ENCODE peak calls at places on chromosomes 7 and 10, in ten cellular contexts. I is A549, H is GM06990, U is Peyer's patch, K is A673, T is heart left ventricle, N is sigmoid colon, E is WTC11, Q is PC-3, J is fibroblast of lung. G is an unnamed sample.

GRCh38 chr10:62093863-62094291 is 174.8 kb downstream of the RTKN2 start:
- DNase-seq in N (no peak), U (no peak), E (no peak), J (peak), T (no peak), Q (peak), I (no peak), K (peak), H (no peak), G (peak)

GRCh38 chr7:23654508-23654907 is 25.5 kb upstream of the FAM221A start:
- DNase-seq in N (no peak), T (no peak), H (no peak), Q (peak), I (peak), U (no peak), K (peak), E (peak), J (no peak), G (peak)

GRCh38 chr7:5396999-5397656 is 26.5 kb downstream of the TNRC18 start:
- DNase-seq in H (peak), U (peak), J (peak), E (no peak), T (peak), Q (peak), I (peak), K (peak), N (peak), G (no peak)

GRCh38 chr10:46539596-46540411 is 16.7 kb downstream of the GPRIN2 start:
- DNase-seq in Q (no peak), H (no peak), J (peak), U (peak), K (no peak), T (no peak), E (peak), I (peak), N (no peak), G (peak)

GRCh38 chr10:49408437-49409306 is 12.8 kb upstream of the DRGX start:
- DNase-seq in Q (peak), J (no peak), T (no peak), I (no peak), N (no peak), K (peak), H (no peak), U (no peak), E (peak), G (no peak)

GRCh38 chr10:103839867-103840746 is 15.3 kb downstream of the SH3PXD2A start:
- DNase-seq in J (no peak), U (no peak), Q (no peak), N (peak), H (no peak), K (no peak), E (peak), I (no peak), T (peak), G (no peak)

GRCh38 chr10:96671207-96671890 is 49.0 kb downstream of the PIK3AP1 start:
- DNase-seq in T (no peak), E (no peak), N (no peak), K (no peak), Q (no peak), J (no peak), I (no peak), U (no peak), H (no peak), G (no peak)

GRCh38 chr7:112596981-112597380 is 116.2 kb downstream of the LSMEM1 start:
- DNase-seq in K (no peak), T (no peak), N (no peak), H (no peak), E (no peak), I (no peak), U (no peak), J (peak), Q (no peak), G (no peak)

GRCh38 chr10:98659951-98660350 is 213.2 kb upstream of the HPS1 start:
- DNase-seq in N (no peak), J (no peak), I (no peak), T (no peak), K (no peak), U (no peak), Q (no peak), E (no peak), H (no peak), G (no peak)

GRCh38 chr10:7045891-7046599 is 364.8 kb downstream of the SFMBT2 start:
- DNase-seq in Q (no peak), I (no peak), T (no peak), N (no peak), K (no peak), J (no peak), U (peak), H (peak), E (no peak), G (no peak)

GRCh38 chr10:43818687-43819086 is 170.0 kb upstream of the ZNF32 start:
- DNase-seq in E (no peak), I (no peak), J (no peak), Q (no peak), U (no peak), N (no peak), K (no peak), H (no peak), T (no peak), G (no peak)

GRCh38 chr7:158533386-158534133 is 54.1 kb downstream of the PTPRN2 start:
- DNase-seq in U (no peak), E (no peak), T (no peak), H (no peak), I (no peak), J (no peak), N (no peak), K (no peak), Q (no peak), G (no peak)

GRCh38 chr10:8294779-8295178 is 240.3 kb downstream of the GATA3 start:
- DNase-seq in H (no peak), J (no peak), T (no peak), U (no peak), Q (no peak), E (no peak), I (no peak), N (no peak), K (no peak), G (no peak)

GRCh38 chr10:114334301-114334700 is 70.0 kb downstream of the AFAP1L2 start:
- DNase-seq in E (no peak), T (no peak), I (no peak), J (peak), N (no peak), K (no peak), H (no peak), Q (no peak), U (no peak), G (no peak)

GRCh38 chr10:104267721-104268690 is 978 bp upstream of the GSTO2 start:
- DNase-seq in H (no peak), N (no peak), U (no peak), I (no peak), J (no peak), E (no peak), T (no peak), K (no peak), Q (no peak), G (no peak)

GRCh38 chr10:90418869-90419652 is 438.8 kb downstream of the HTR7 start:
- DNase-seq in K (no peak), I (no peak), U (no peak), N (no peak), Q (peak), T (no peak), E (no peak), H (no peak), J (peak), G (peak)

GRCh38 chr10:93904901-93905300 is 11.1 kb downstream of the SLC35G1 start:
- DNase-seq in J (no peak), U (no peak), K (no peak), I (no peak), Q (no peak), E (no peak), T (no peak), H (no peak), N (no peak), G (no peak)

GRCh38 chr10:20768849-20769248 is 128.3 kb downstream of the NEBL start:
- DNase-seq in N (no peak), H (no peak), I (no peak), E (no peak), K (peak), T (no peak), U (no peak), J (peak), Q (peak), G (no peak)

GRCh38 chr10:31947144-31947926 is 18.7 kb upstream of the ARHGAP12 start:
- DNase-seq in E (no peak), T (no peak), Q (peak), H (no peak), I (peak), J (peak), U (no peak), N (peak), K (peak), G (peak)

GRCh38 chr10:126215767-126216166 is 172.5 kb downstream of the ADAM12 start:
- DNase-seq in U (no peak), N (no peak), H (no peak), T (no peak), K (no peak), Q (no peak), E (no peak), J (peak), I (no peak), G (no peak)

GRCh38 chr7:139679731-139680594 is 97.8 kb downstream of the HIPK2 start:
- DNase-seq in I (peak), H (no peak), N (no peak), J (peak), T (no peak), Q (peak), K (no peak), U (no peak), E (no peak), G (peak)

GRCh38 chr10:88618496-88618895 is 31.9 kb downstream of the LIPJ start:
- DNase-seq in J (no peak), E (no peak), U (no peak), I (no peak), K (no peak), H (no peak), T (no peak), N (no peak), Q (no peak), G (no peak)

GRCh38 chr7:3683886-3684539 is 383.0 kb downstream of the SDK1 start:
- DNase-seq in E (no peak), Q (no peak), K (no peak), H (no peak), J (no peak), I (no peak), U (no peak), T (no peak), N (no peak), G (peak)

GRCh38 chr7:72161534-72161933 is 250.6 kb downstream of the CALN1 start:
- DNase-seq in H (no peak), J (no peak), E (peak), Q (no peak), U (no peak), K (no peak), I (no peak), N (no peak), T (no peak), G (no peak)

GRCh38 chr10:100983868-100984669 is 3.2 kb downstream of the MRPL43 start:
- DNase-seq in J (no peak), K (no peak), I (no peak), U (peak), E (no peak), H (no peak), Q (no peak), T (no peak), N (peak), G (peak)

GRCh38 chr7:1193593-1194424 is 33.8 kb upstream of the ZFAND2A start:
- DNase-seq in I (peak), N (no peak), K (peak), Q (peak), J (peak), E (peak), H (no peak), T (peak), U (no peak), G (no peak)

GRCh38 chr7:158934628-158935027 is 78.3 kb downstream of the DYNC2I1 start:
- DNase-seq in N (no peak), T (no peak), E (no peak), H (no peak), I (no peak), U (no peak), J (no peak), Q (no peak), K (no peak), G (no peak)

GRCh38 chr7:7913506-7913905 is 55.1 kb upstream of the GLCCI1 start:
- DNase-seq in T (no peak), J (no peak), I (no peak), N (no peak), K (no peak), Q (peak), E (no peak), U (no peak), H (no peak), G (no peak)

GRCh38 chr7:24827027-24827426 is 69.8 kb upstream of the GSDME start:
- DNase-seq in K (no peak), U (no peak), J (no peak), Q (peak), N (no peak), E (no peak), H (no peak), T (no peak), I (no peak), G (no peak)

GRCh38 chr10:123642697-123643096 is 23.5 kb upstream of the GPR26 start:
- DNase-seq in E (no peak), H (no peak), T (no peak), J (no peak), N (no peak), Q (no peak), U (no peak), I (no peak), K (no peak), G (peak)

GRCh38 chr7:149821191-149822148 is 16.7 kb upstream of the ZNF862 start:
- DNase-seq in I (no peak), T (no peak), E (no peak), N (no peak), K (no peak), Q (no peak), J (no peak), H (no peak), U (peak), G (peak)

GRCh38 chr10:107169516-107169915 is 5.0 kb upstream of the SORCS1 start:
- DNase-seq in E (no peak), H (no peak), K (peak), J (no peak), U (no peak), T (no peak), I (no peak), N (no peak), Q (peak), G (no peak)

GRCh38 chr10:92753865-92754264 is 64.1 kb downstream of the HHEX start:
- DNase-seq in U (no peak), E (no peak), I (no peak), J (no peak), N (no peak), H (no peak), K (no peak), T (no peak), Q (no peak), G (no peak)

GRCh38 chr7:140316165-140316661 is 82.1 kb downstream of the SLC37A3 start:
- DNase-seq in K (no peak), I (peak), E (no peak), N (peak), J (peak), U (peak), T (peak), H (no peak), Q (peak), G (no peak)

GRCh38 chr10:60549686-60550085 is 160.0 kb upstream of the ANK3 start:
- DNase-seq in I (peak), J (no peak), T (no peak), E (no peak), U (no peak), N (no peak), K (peak), H (no peak), Q (peak), G (peak)

GRCh38 chr10:67884313-67884841 is at the start of gene SIRT1:
- DNase-seq in H (peak), I (peak), Q (peak), N (peak), K (peak), T (peak), E (peak), U (peak), J (peak), G (peak)

GRCh38 chr7:74380720-74381119 is 73.0 kb upstream of the GTF2IRD1 start:
- DNase-seq in I (no peak), K (no peak), Q (peak), N (no peak), H (no peak), E (no peak), J (no peak), T (no peak), U (no peak), G (no peak)

GRCh38 chr10:132909491-132910071 is 32.8 kb downstream of the CFAP46 start:
- DNase-seq in N (peak), T (no peak), J (no peak), Q (no peak), E (peak), U (peak), H (no peak), K (no peak), I (no peak), G (no peak)

GRCh38 chr7:134255814-134256213 is 60.9 kb downstream of the SLC35B4 start:
- DNase-seq in K (peak), N (no peak), I (no peak), H (no peak), T (no peak), E (peak), Q (no peak), J (no peak), U (no peak), G (no peak)

GRCh38 chr7:134254311-134254710 is 62.4 kb downstream of the SLC35B4 start:
- DNase-seq in N (no peak), I (no peak), K (peak), E (no peak), U (no peak), Q (peak), J (no peak), H (no peak), T (no peak), G (no peak)
- TF ChIP-seq CTCF in N (no peak), I (peak), K (peak), E (no peak), U (no peak), Q (peak), J (peak), H (no peak), T (no peak), G (no peak)

DNA sequence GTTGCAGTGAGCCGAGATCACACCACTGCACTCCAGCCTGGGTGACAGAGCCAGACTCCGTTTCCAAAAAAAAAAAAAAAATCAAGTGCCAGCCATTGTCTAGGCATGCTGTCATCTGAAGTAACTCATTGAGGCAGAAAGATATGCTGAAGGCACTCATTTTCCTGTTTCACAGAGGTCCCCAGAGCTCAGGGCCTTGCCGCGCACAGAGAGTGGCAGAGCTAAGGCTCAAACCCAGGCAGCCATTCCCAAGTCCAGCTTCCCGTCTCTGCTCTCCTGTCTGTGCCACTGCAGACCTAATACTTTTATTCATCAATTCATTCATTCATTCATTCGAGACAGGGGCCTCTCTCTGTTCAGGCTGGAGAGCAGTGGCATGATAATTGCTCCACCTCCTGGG is 3.5 kb downstream of the GRIFIN start:
- DNase-seq in K (peak), I (no peak), E (no peak), U (no peak), J (no peak), N (no peak), Q (peak), H (no peak), T (no peak), G (no peak)
- TF ChIP-seq CTCF in K (no peak), I (no peak), E (no peak), U (no peak), J (no peak), N (no peak), Q (no peak), H (no peak), T (no peak), G (no peak)

DNA sequence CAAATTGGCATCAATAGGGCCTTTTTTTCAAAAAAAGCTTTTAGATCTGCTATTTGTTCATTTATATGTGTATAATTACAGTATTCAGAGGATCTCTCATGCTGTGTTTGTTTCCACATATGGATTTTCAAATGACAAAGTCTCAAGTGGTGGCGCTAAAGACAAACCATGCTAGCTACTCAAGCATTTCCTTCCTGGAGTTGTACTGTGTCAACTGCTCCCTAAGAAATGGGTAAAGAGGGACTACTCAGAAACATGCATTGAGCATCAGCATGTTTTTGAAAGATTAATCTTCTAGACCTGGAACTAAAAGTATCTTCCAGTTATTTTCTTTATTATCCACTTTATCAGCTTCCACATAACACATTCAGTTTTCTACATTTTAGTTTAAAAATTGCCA is 12.7 kb downstream of the CNTNAP2 start:
- DNase-seq in U (no peak), E (no peak), N (no peak), Q (no peak), H (no peak), I (no peak), K (no peak), J (no peak), T (no peak), G (no peak)
- TF ChIP-seq CTCF in U (no peak), E (no peak), N (no peak), Q (no peak), H (no peak), I (no peak), K (no peak), J (no peak), T (no peak), G (no peak)

GRCh38 chr7:101243786-101244384 is 996 bp downstream of the FIS1 start:
- DNase-seq in K (no peak), T (no peak), H (no peak), I (peak), E (peak), N (no peak), J (peak), Q (no peak), U (peak), G (no peak)
- TF ChIP-seq CTCF in K (no peak), T (no peak), H (no peak), I (no peak), E (peak), N (no peak), J (no peak), Q (no peak), U (no peak), G (peak)

GRCh38 chr7:53428045-53428444 is 392.6 kb downstream of the POM121L12 start:
- DNase-seq in Q (no peak), E (no peak), U (no peak), T (no peak), I (no peak), N (no peak), J (no peak), H (no peak), K (no peak), G (no peak)

GRCh38 chr7:53420550-53420949 is 385.1 kb downstream of the POM121L12 start:
- DNase-seq in J (no peak), Q (no peak), I (no peak), N (no peak), K (no peak), H (no peak), T (no peak), E (no peak), U (no peak), G (no peak)

GRCh38 chr7:53422291-53422690 is 386.9 kb downstream of the POM121L12 start:
- DNase-seq in I (no peak), U (no peak), Q (no peak), K (no peak), N (no peak), J (no peak), E (no peak), T (no peak), H (no peak), G (no peak)

GRCh38 chr7:53431901-53432300 is 396.5 kb downstream of the POM121L12 start:
- DNase-seq in Q (no peak), U (no peak), H (no peak), N (no peak), K (no peak), I (no peak), T (no peak), J (no peak), E (no peak), G (no peak)

DNA sequence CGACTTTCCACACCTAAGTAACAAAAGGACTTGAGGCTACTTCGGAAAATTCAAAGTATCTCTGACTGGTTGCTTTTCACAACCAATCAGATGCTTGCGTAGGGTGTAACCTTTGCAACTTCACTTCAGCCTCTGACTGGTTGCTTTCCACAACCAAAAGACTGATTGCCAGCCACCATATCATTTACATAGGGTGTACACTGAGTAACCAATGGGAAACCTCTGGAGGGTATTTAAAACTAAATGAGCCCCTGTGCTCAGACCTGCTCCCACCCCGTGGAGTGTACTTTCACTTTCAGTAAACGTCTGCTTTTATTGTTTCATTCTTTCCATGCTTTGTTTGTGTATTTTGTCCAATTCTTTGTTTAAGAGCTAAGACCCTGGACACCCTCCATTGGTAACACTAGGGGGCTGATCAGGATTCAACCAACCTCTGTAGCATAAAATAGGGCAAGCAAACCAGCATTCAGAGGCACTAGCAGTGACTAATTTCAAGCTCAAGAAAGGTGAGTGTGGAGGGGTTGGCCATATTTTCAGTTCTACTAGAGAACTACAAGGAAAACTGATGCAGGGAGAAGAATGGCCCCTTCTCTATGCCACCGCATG is 390.8 kb downstream of the POM121L12 start:
- DNase-seq in U (no peak), H (no peak), J (no peak), Q (no peak), T (no peak), I (no peak), E (no peak), K (no peak), N (no peak), G (no peak)
- TF ChIP-seq CTCF in U (no peak), H (no peak), J (no peak), Q (no peak), T (no peak), I (no peak), E (no peak), K (no peak), N (no peak), G (no peak)

GRCh38 chr10:33334839-33335549 is 527 bp upstream of the NRP1 start:
- DNase-seq in N (peak), E (peak), H (peak), T (peak), J (peak), I (peak), K (peak), Q (peak), U (peak), G (peak)
- TF ChIP-seq CTCF in N (peak), E (no peak), H (no peak), T (peak), J (peak), I (peak), K (peak), Q (peak), U (peak), G (peak)

G was measured in Caco-2.